ENCODE peak calls at places on chromosomes 3 and 15, in ten cellular contexts. A is heart right ventricle; V is ELF-1; Y is EL; K is stimulated activated CD4-positive, alpha-beta T cell treated with anti-CD3 and anti-CD28 coated beads, TNF-alpha, amount 100 ng/mL, for 4 hours; T is SK-N-SH; Z is GM04503; P is HTR-8/SVneo; X is islet precursor cell; C is endodermal cell. N is an unnamed sample.

GRCh38 chr3:16975083-16975482 is 90.3 kb downstream of the PLCL2 start:
- DNase-seq in A (no peak), V (no peak), Y (no peak), K (no peak), T (no peak), Z (no peak), P (no peak), X (no peak), C (no peak), N (no peak)

GRCh38 chr3:130288670-130289069 is 56.8 kb upstream of the COL6A5 start:
- DNase-seq in A (no peak), V (no peak), Y (no peak), K (no peak), T (no peak), Z (no peak), P (no peak), X (no peak), C (no peak), N (no peak)

GRCh38 chr3:114496021-114496434 is 202.2 kb downstream of the TIGIT start:
- DNase-seq in A (peak), V (no peak), Y (peak), K (no peak), T (no peak), Z (peak), P (no peak), X (no peak), C (no peak), N (no peak)

GRCh38 chr3:8937064-8938020 is 25.9 kb downstream of the RAD18 start:
- DNase-seq in A (no peak), V (no peak), Y (peak), K (no peak), T (no peak), Z (peak), P (peak), X (no peak), C (no peak), N (no peak)

GRCh38 chr3:184334470-184335158 is 2.8 kb upstream of the FAM131A start:
- DNase-seq in A (no peak), V (no peak), Y (peak), K (no peak), T (no peak), Z (no peak), P (no peak), X (peak), C (no peak), N (no peak)

GRCh38 chr3:151770941-151771340 is 37.2 kb downstream of the AADACL2 start:
- DNase-seq in A (peak), V (no peak), Y (no peak), K (no peak), T (no peak), Z (no peak), P (peak), X (no peak), C (no peak), N (no peak)

GRCh38 chr3:43996379-43997301 is 245.0 kb upstream of the TOPAZ1 start:
- DNase-seq in A (peak), V (peak), Y (peak), K (no peak), T (no peak), Z (no peak), P (peak), X (peak), C (peak), N (no peak)

GRCh38 chr3:32401541-32402052 is 9.9 kb downstream of the CMTM7 start:
- DNase-seq in A (peak), V (peak), Y (peak), K (peak), T (peak), Z (no peak), P (peak), X (peak), C (peak), N (peak)

GRCh38 chr15:74616020-74616939 is 644 bp downstream of the CLK3 start:
- DNase-seq in A (peak), V (no peak), Y (peak), K (no peak), T (peak), Z (no peak), P (no peak), X (peak), C (no peak), N (peak)

GRCh38 chr3:184177331-184177731 is 2.7 kb downstream of the AP2M1 start:
- DNase-seq in A (no peak), V (peak), Y (peak), K (no peak), T (no peak), Z (no peak), P (no peak), X (peak), C (no peak), N (no peak)

GRCh38 chr15:97806731-97807130 is 153.8 kb upstream of the ARRDC4 start:
- DNase-seq in A (no peak), V (no peak), Y (no peak), K (no peak), T (no peak), Z (no peak), P (no peak), X (no peak), C (no peak), N (no peak)

GRCh38 chr3:72258366-72258765 is 473.4 kb upstream of the PROK2 start:
- DNase-seq in A (no peak), V (peak), Y (no peak), K (no peak), T (no peak), Z (no peak), P (no peak), X (no peak), C (no peak), N (no peak)

GRCh38 chr3:137695351-137695750 is 68.8 kb upstream of the SOX14 start:
- DNase-seq in A (no peak), V (no peak), Y (no peak), K (no peak), T (no peak), Z (no peak), P (no peak), X (no peak), C (no peak), N (no peak)

GRCh38 chr3:188948658-188949400 is 222.9 kb upstream of the TPRG1 start:
- DNase-seq in A (peak), V (peak), Y (peak), K (no peak), T (no peak), Z (no peak), P (no peak), X (peak), C (peak), N (peak)

N was measured in prostate gland.